ENCODE peak calls at places on chromosome 20, in four cellular contexts. One of them, this sample, is unnamed.

GRCh38 chr20:11266571-11266970 is 592.8 kb upstream of the JAG1 start:
- DNase-seq in activated T-cell treated with anti-CD3 and anti-CD28 coated beads for 4 hours: no peak
- DNase-seq in right lobe of liver: no peak
- DNase-seq in astrocyte of the spinal cord: no peak
- DNase-seq in this sample: no peak

GRCh38 chr20:32036252-32036651 is 15.8 kb upstream of the HCK start:
- DNase-seq in activated T-cell treated with anti-CD3 and anti-CD28 coated beads for 4 hours: no peak
- DNase-seq in right lobe of liver: no peak
- DNase-seq in astrocyte of the spinal cord: no peak
- DNase-seq in this sample: no peak

GRCh38 chr20:4606046-4606445 is 115.7 kb upstream of the PRND start:
- DNase-seq in activated T-cell treated with anti-CD3 and anti-CD28 coated beads for 4 hours: no peak
- DNase-seq in right lobe of liver: no peak
- DNase-seq in astrocyte of the spinal cord: no peak
- DNase-seq in this sample: no peak

GRCh38 chr20:20435453-20435852 is 67.5 kb downstream of the INSM1 start:
- DNase-seq in activated T-cell treated with anti-CD3 and anti-CD28 coated beads for 4 hours: no peak
- DNase-seq in right lobe of liver: no peak
- DNase-seq in astrocyte of the spinal cord: no peak
- DNase-seq in this sample: no peak

GRCh38 chr20:43832096-43832816 is 82.4 kb upstream of the TOX2 start:
- DNase-seq in activated T-cell treated with anti-CD3 and anti-CD28 coated beads for 4 hours: no peak
- DNase-seq in right lobe of liver: no peak
- DNase-seq in astrocyte of the spinal cord: no peak
- DNase-seq in this sample: no peak

GRCh38 chr20:57672164-57672563 is 37.7 kb downstream of the PMEPA1 start:
- DNase-seq in activated T-cell treated with anti-CD3 and anti-CD28 coated beads for 4 hours: no peak
- DNase-seq in right lobe of liver: peak
- DNase-seq in astrocyte of the spinal cord: peak
- DNase-seq in this sample: no peak

GRCh38 chr20:991850-992249 is 10.3 kb downstream of the RSPO4 start:
- DNase-seq in activated T-cell treated with anti-CD3 and anti-CD28 coated beads for 4 hours: no peak
- DNase-seq in right lobe of liver: no peak
- DNase-seq in astrocyte of the spinal cord: no peak
- DNase-seq in this sample: no peak

GRCh38 chr20:58880994-58881752 is 28.7 kb downstream of the GNAS start:
- DNase-seq in activated T-cell treated with anti-CD3 and anti-CD28 coated beads for 4 hours: no peak
- DNase-seq in right lobe of liver: no peak
- DNase-seq in astrocyte of the spinal cord: no peak
- DNase-seq in this sample: no peak

GRCh38 chr20:19292254-19292653 is 79.8 kb downstream of the SLC24A3 start:
- DNase-seq in activated T-cell treated with anti-CD3 and anti-CD28 coated beads for 4 hours: no peak
- DNase-seq in right lobe of liver: no peak
- DNase-seq in astrocyte of the spinal cord: no peak
- DNase-seq in this sample: no peak

GRCh38 chr20:13095013-13095412 is 86.2 kb downstream of the SPTLC3 start:
- DNase-seq in activated T-cell treated with anti-CD3 and anti-CD28 coated beads for 4 hours: no peak
- DNase-seq in right lobe of liver: no peak
- DNase-seq in astrocyte of the spinal cord: no peak
- DNase-seq in this sample: no peak

GRCh38 chr20:24584538-24585356 is 115.3 kb downstream of the SYNDIG1 start:
- DNase-seq in activated T-cell treated with anti-CD3 and anti-CD28 coated beads for 4 hours: no peak
- DNase-seq in right lobe of liver: no peak
- DNase-seq in astrocyte of the spinal cord: peak
- DNase-seq in this sample: peak

GRCh38 chr20:11970243-11970836 is 52.6 kb downstream of the BTBD3 start:
- DNase-seq in activated T-cell treated with anti-CD3 and anti-CD28 coated beads for 4 hours: no peak
- DNase-seq in right lobe of liver: no peak
- DNase-seq in astrocyte of the spinal cord: no peak
- DNase-seq in this sample: no peak

GRCh38 chr20:46520976-46521579 is 7.7 kb upstream of the ZNF334 start:
- DNase-seq in activated T-cell treated with anti-CD3 and anti-CD28 coated beads for 4 hours: peak
- DNase-seq in right lobe of liver: peak
- DNase-seq in astrocyte of the spinal cord: peak
- DNase-seq in this sample: peak

GRCh38 chr20:32357869-32358631 is at the start of gene ASXL1:
- DNase-seq in activated T-cell treated with anti-CD3 and anti-CD28 coated beads for 4 hours: peak
- DNase-seq in right lobe of liver: peak
- DNase-seq in astrocyte of the spinal cord: peak
- DNase-seq in this sample: peak

GRCh38 chr20:63315240-63315981 is 22.4 kb downstream of the COL20A1 start:
- DNase-seq in activated T-cell treated with anti-CD3 and anti-CD28 coated beads for 4 hours: no peak
- DNase-seq in right lobe of liver: peak
- DNase-seq in astrocyte of the spinal cord: no peak
- DNase-seq in this sample: no peak

GRCh38 chr20:11158146-11158545 is 484.3 kb upstream of the JAG1 start:
- DNase-seq in activated T-cell treated with anti-CD3 and anti-CD28 coated beads for 4 hours: no peak
- DNase-seq in right lobe of liver: no peak
- DNase-seq in astrocyte of the spinal cord: no peak
- DNase-seq in this sample: no peak

GRCh38 chr20:44433751-44434538 is 41.7 kb upstream of the TTPAL start:
- DNase-seq in activated T-cell treated with anti-CD3 and anti-CD28 coated beads for 4 hours: no peak
- DNase-seq in right lobe of liver: peak
- DNase-seq in astrocyte of the spinal cord: no peak
- DNase-seq in this sample: no peak

GRCh38 chr20:41769650-41770049 is 151.5 kb upstream of the CHD6 start:
- DNase-seq in activated T-cell treated with anti-CD3 and anti-CD28 coated beads for 4 hours: no peak
- DNase-seq in right lobe of liver: no peak
- DNase-seq in astrocyte of the spinal cord: no peak
- DNase-seq in this sample: no peak

GRCh38 chr20:59783020-59784010 is 150.1 kb downstream of the SYCP2 start:
- DNase-seq in activated T-cell treated with anti-CD3 and anti-CD28 coated beads for 4 hours: no peak
- DNase-seq in right lobe of liver: peak
- DNase-seq in astrocyte of the spinal cord: peak
- DNase-seq in this sample: peak

GRCh38 chr20:43973671-43974450 is 59.2 kb downstream of the TOX2 start:
- DNase-seq in activated T-cell treated with anti-CD3 and anti-CD28 coated beads for 4 hours: no peak
- DNase-seq in right lobe of liver: no peak
- DNase-seq in astrocyte of the spinal cord: no peak
- DNase-seq in this sample: no peak

GRCh38 chr20:5793916-5794315 is 43.7 kb downstream of the SHLD1 start:
- DNase-seq in activated T-cell treated with anti-CD3 and anti-CD28 coated beads for 4 hours: no peak
- DNase-seq in right lobe of liver: no peak
- DNase-seq in astrocyte of the spinal cord: no peak
- DNase-seq in this sample: no peak

GRCh38 chr20:57698191-57698866 is 11.5 kb downstream of the PMEPA1 start:
- DNase-seq in activated T-cell treated with anti-CD3 and anti-CD28 coated beads for 4 hours: peak
- DNase-seq in right lobe of liver: no peak
- DNase-seq in astrocyte of the spinal cord: peak
- DNase-seq in this sample: peak

GRCh38 chr20:35776513-35777101 is 4.8 kb downstream of the PHF20 start:
- DNase-seq in activated T-cell treated with anti-CD3 and anti-CD28 coated beads for 4 hours: no peak
- DNase-seq in right lobe of liver: peak
- DNase-seq in astrocyte of the spinal cord: peak
- DNase-seq in this sample: no peak

GRCh38 chr20:23129256-23129655 is 43.1 kb upstream of the CD93 start:
- DNase-seq in activated T-cell treated with anti-CD3 and anti-CD28 coated beads for 4 hours: no peak
- DNase-seq in right lobe of liver: no peak
- DNase-seq in astrocyte of the spinal cord: no peak
- DNase-seq in this sample: no peak

GRCh38 chr20:35907017-35907685 is 47.2 kb downstream of the SCAND1 start:
- DNase-seq in activated T-cell treated with anti-CD3 and anti-CD28 coated beads for 4 hours: no peak
- DNase-seq in right lobe of liver: no peak
- DNase-seq in astrocyte of the spinal cord: no peak
- DNase-seq in this sample: no peak

GRCh38 chr20:11544029-11544678 is 373.5 kb upstream of the BTBD3 start:
- DNase-seq in activated T-cell treated with anti-CD3 and anti-CD28 coated beads for 4 hours: no peak
- DNase-seq in right lobe of liver: no peak
- DNase-seq in astrocyte of the spinal cord: peak
- DNase-seq in this sample: peak

GRCh38 chr20:62578294-62578897 is 63.9 kb upstream of the SLCO4A1 start:
- DNase-seq in activated T-cell treated with anti-CD3 and anti-CD28 coated beads for 4 hours: no peak
- DNase-seq in right lobe of liver: no peak
- DNase-seq in astrocyte of the spinal cord: no peak
- DNase-seq in this sample: no peak

GRCh38 chr20:57076202-57076651 is 190.2 kb downstream of the BMP7 start:
- DNase-seq in activated T-cell treated with anti-CD3 and anti-CD28 coated beads for 4 hours: no peak
- DNase-seq in right lobe of liver: no peak
- DNase-seq in astrocyte of the spinal cord: peak
- DNase-seq in this sample: no peak

GRCh38 chr20:11794525-11794924 is 123.2 kb upstream of the BTBD3 start:
- DNase-seq in activated T-cell treated with anti-CD3 and anti-CD28 coated beads for 4 hours: no peak
- DNase-seq in right lobe of liver: no peak
- DNase-seq in astrocyte of the spinal cord: no peak
- DNase-seq in this sample: no peak

GRCh38 chr20:37366749-37367148 is 20.8 kb downstream of the SRC start:
- DNase-seq in activated T-cell treated with anti-CD3 and anti-CD28 coated beads for 4 hours: no peak
- DNase-seq in right lobe of liver: no peak
- DNase-seq in astrocyte of the spinal cord: no peak
- DNase-seq in this sample: no peak

GRCh38 chr20:61524956-61525666 is 273.1 kb downstream of the CDH4 start:
- DNase-seq in activated T-cell treated with anti-CD3 and anti-CD28 coated beads for 4 hours: no peak
- DNase-seq in right lobe of liver: no peak
- DNase-seq in astrocyte of the spinal cord: no peak
- DNase-seq in this sample: no peak

GRCh38 chr20:10924628-10925266 is 250.9 kb upstream of the JAG1 start:
- DNase-seq in activated T-cell treated with anti-CD3 and anti-CD28 coated beads for 4 hours: no peak
- DNase-seq in right lobe of liver: no peak
- DNase-seq in astrocyte of the spinal cord: peak
- DNase-seq in this sample: no peak

GRCh38 chr20:61765871-61766654 is 299.6 kb downstream of the TAF4 start:
- DNase-seq in activated T-cell treated with anti-CD3 and anti-CD28 coated beads for 4 hours: no peak
- DNase-seq in right lobe of liver: no peak
- DNase-seq in astrocyte of the spinal cord: no peak
- DNase-seq in this sample: no peak

GRCh38 chr20:45449528-45449927 is 20.0 kb upstream of the WFDC2 start:
- DNase-seq in activated T-cell treated with anti-CD3 and anti-CD28 coated beads for 4 hours: no peak
- DNase-seq in right lobe of liver: no peak
- DNase-seq in astrocyte of the spinal cord: no peak
- DNase-seq in this sample: no peak

GRCh38 chr20:51715028-51715872 is 52.9 kb downstream of the ATP9A start:
- DNase-seq in activated T-cell treated with anti-CD3 and anti-CD28 coated beads for 4 hours: no peak
- DNase-seq in right lobe of liver: no peak
- DNase-seq in astrocyte of the spinal cord: no peak
- DNase-seq in this sample: no peak

GRCh38 chr20:25336561-25337422 is 53.8 kb downstream of the ABHD12 start:
- DNase-seq in activated T-cell treated with anti-CD3 and anti-CD28 coated beads for 4 hours: no peak
- DNase-seq in right lobe of liver: no peak
- DNase-seq in astrocyte of the spinal cord: peak
- DNase-seq in this sample: peak

GRCh38 chr20:51541189-51542032 is 1.1 kb downstream of the NFATC2 start:
- DNase-seq in activated T-cell treated with anti-CD3 and anti-CD28 coated beads for 4 hours: peak
- DNase-seq in right lobe of liver: peak
- DNase-seq in astrocyte of the spinal cord: peak
- DNase-seq in this sample: no peak

GRCh38 chr20:48783533-48784272 is 44.1 kb downstream of the PREX1 start:
- DNase-seq in activated T-cell treated with anti-CD3 and anti-CD28 coated beads for 4 hours: no peak
- DNase-seq in right lobe of liver: no peak
- DNase-seq in astrocyte of the spinal cord: peak
- DNase-seq in this sample: peak

GRCh38 chr20:58706975-58707681 is 14.5 kb downstream of the NPEPL1 start:
- DNase-seq in activated T-cell treated with anti-CD3 and anti-CD28 coated beads for 4 hours: no peak
- DNase-seq in right lobe of liver: no peak
- DNase-seq in astrocyte of the spinal cord: no peak
- DNase-seq in this sample: no peak

GRCh38 chr20:4817230-4817671 is 95.5 kb downstream of the PRND start:
- DNase-seq in activated T-cell treated with anti-CD3 and anti-CD28 coated beads for 4 hours: no peak
- DNase-seq in right lobe of liver: no peak
- DNase-seq in astrocyte of the spinal cord: no peak
- DNase-seq in this sample: no peak